ENCODE peak calls at places on chromosomes 12 and 14, in ten cellular contexts. O is ovary, F is bronchial epithelial cell, M is esophagus squamous epithelium, T is astrocyte of the spinal cord, W is endodermal cell, L is breast epithelium, C is body of pancreas, E is choroid plexus epithelial cell, K is cardiac fibroblast. G is an unnamed sample.

GRCh38 chr12:120721866-120722265 is 3.8 kb upstream of the ACADS start:
- DNase-seq in M (no peak), E (no peak), L (no peak), W (no peak), T (no peak), F (no peak), O (no peak), C (no peak), K (no peak), G (no peak)

GRCh38 chr12:68953536-68953935 is 20.6 kb upstream of the CPM start:
- DNase-seq in O (no peak), L (no peak), T (no peak), W (no peak), F (peak), K (no peak), M (no peak), E (no peak), C (no peak), G (no peak)

GRCh38 chr14:101030586-101030985 is 127.1 kb upstream of the RTL1 start:
- DNase-seq in C (peak), E (no peak), L (no peak), M (no peak), O (peak), T (no peak), F (no peak), K (no peak), W (no peak), G (no peak)

GRCh38 chr12:41942355-41942754 is 202.3 kb downstream of the GXYLT1 start:
- DNase-seq in M (no peak), L (no peak), E (no peak), W (no peak), F (no peak), T (no peak), C (no peak), K (no peak), O (no peak), G (no peak)

GRCh38 chr12:44462729-44463128 is 413.4 kb downstream of the NELL2 start:
- DNase-seq in M (no peak), W (no peak), L (no peak), F (no peak), O (no peak), K (no peak), E (no peak), C (no peak), T (no peak), G (no peak)

GRCh38 chr12:79546461-79547043 is 144.2 kb downstream of the PAWR start:
- DNase-seq in W (peak), E (peak), C (no peak), T (peak), L (no peak), F (no peak), O (no peak), M (no peak), K (no peak), G (no peak)

GRCh38 chr12:128843538-128843937 is 9.7 kb upstream of the GLT1D1 start:
- DNase-seq in T (no peak), F (no peak), C (no peak), O (no peak), K (no peak), L (no peak), E (no peak), M (no peak), W (no peak), G (no peak)

GRCh38 chr12:99985129-99985570 is 414 bp upstream of the ANKS1B start:
- DNase-seq in F (no peak), C (no peak), E (peak), L (no peak), M (no peak), W (no peak), T (peak), K (peak), O (no peak), G (no peak)

GRCh38 chr12:3752096-3752709 is 706 bp downstream of the CRACR2A start:
- DNase-seq in K (peak), T (peak), F (no peak), O (peak), L (no peak), C (peak), W (peak), M (no peak), E (peak), G (peak)

GRCh38 chr12:48631071-48631470 is 51.0 kb downstream of the KANSL2 start:
- DNase-seq in O (no peak), L (no peak), T (no peak), W (no peak), K (no peak), E (no peak), M (no peak), F (no peak), C (no peak), G (no peak)

GRCh38 chr12:6603095-6603567 is 4.0 kb downstream of the CHD4 start:
- DNase-seq in E (peak), L (no peak), F (no peak), W (peak), K (peak), T (peak), M (no peak), O (no peak), C (peak), G (peak)

GRCh38 chr12:77946541-77947021 is 115.9 kb downstream of the NAV3 start:
- DNase-seq in C (no peak), E (peak), W (no peak), M (no peak), T (no peak), L (no peak), F (peak), O (no peak), K (peak), G (no peak)

GRCh38 chr12:139585-139984 is 73.0 kb downstream of the IQSEC3 start:
- DNase-seq in K (no peak), C (no peak), M (no peak), T (no peak), W (peak), F (no peak), E (peak), L (no peak), O (no peak), G (no peak)

GRCh38 chr12:49332891-49333371 is 4.1 kb downstream of the C1QL4 start:
- DNase-seq in E (no peak), W (peak), F (no peak), C (no peak), L (no peak), T (no peak), K (no peak), O (no peak), M (no peak), G (peak)

GRCh38 chr12:44431647-44432352 is 444.3 kb downstream of the NELL2 start:
- DNase-seq in E (no peak), W (no peak), L (no peak), O (no peak), K (no peak), F (no peak), T (no peak), M (no peak), C (no peak), G (no peak)

GRCh38 chr12:20314325-20314724 is 54.0 kb upstream of the PDE3A start:
- DNase-seq in L (no peak), M (no peak), T (peak), F (no peak), E (peak), C (no peak), K (peak), O (no peak), W (no peak), G (peak)

GRCh38 chr12:15323530-15323929 is 1.2 kb downstream of the PTPRO start:
- DNase-seq in C (no peak), F (peak), O (no peak), M (no peak), K (no peak), L (no peak), E (no peak), T (no peak), W (no peak), G (peak)

GRCh38 chr14:103126088-103126872 is 3.0 kb downstream of the TNFAIP2 start:
- DNase-seq in L (no peak), F (no peak), E (no peak), C (no peak), T (no peak), K (no peak), O (peak), W (no peak), M (no peak), G (peak)

GRCh38 chr12:23204933-23205778 is 580.2 kb downstream of the ETNK1 start:
- DNase-seq in W (no peak), E (peak), K (peak), T (peak), C (peak), M (no peak), L (no peak), O (no peak), F (peak), G (no peak)

GRCh38 chr12:131164096-131164872 is 210.6 kb downstream of the ADGRD1 start:
- DNase-seq in C (no peak), O (no peak), M (no peak), F (no peak), E (no peak), T (no peak), W (peak), L (no peak), K (no peak), G (no peak)

GRCh38 chr14:103271189-103271588 is 62.8 kb upstream of the EIF5 start:
- DNase-seq in L (no peak), K (no peak), T (no peak), C (no peak), O (no peak), F (no peak), M (no peak), W (no peak), E (no peak), G (no peak)

GRCh38 chr12:21559855-21560569 is 33.9 kb downstream of the SPX start:
- DNase-seq in C (peak), K (peak), O (no peak), M (no peak), T (peak), L (no peak), W (no peak), F (peak), E (peak), G (peak)

GRCh38 chr12:30792648-30793499 is 38.1 kb upstream of the CAPRIN2 start:
- DNase-seq in L (no peak), M (no peak), W (peak), F (peak), C (peak), O (no peak), E (peak), T (peak), K (peak), G (peak)

GRCh38 chr14:52553671-52554575 is 1.3 kb downstream of the GPR137C start:
- DNase-seq in C (peak), T (peak), W (peak), K (peak), M (peak), F (peak), O (peak), E (peak), L (peak), G (peak)

GRCh38 chr12:111298583-111299436 is 70.1 kb downstream of the PHETA1 start:
- DNase-seq in M (no peak), W (peak), L (no peak), T (peak), F (peak), K (peak), E (peak), C (peak), O (peak), G (peak)

GRCh38 chr14:61536661-61537566 is 158.4 kb upstream of the HIF1A start:
- DNase-seq in O (no peak), T (no peak), C (no peak), L (no peak), K (no peak), W (no peak), E (no peak), F (no peak), M (no peak), G (no peak)

GRCh38 chr12:27936196-27936595 is 36.3 kb downstream of the PTHLH start:
- DNase-seq in W (no peak), F (peak), E (peak), O (no peak), M (no peak), K (peak), T (no peak), L (no peak), C (no peak), G (no peak)

GRCh38 chr12:71626768-71627167 is 36.9 kb downstream of the ZFC3H1 start:
- DNase-seq in M (no peak), O (no peak), T (peak), K (peak), L (no peak), F (peak), W (no peak), E (peak), C (no peak), G (no peak)

GRCh38 chr12:43501705-43502104 is 50.3 kb downstream of the ADAMTS20 start:
- DNase-seq in E (peak), O (no peak), T (peak), W (no peak), L (no peak), K (peak), F (peak), C (no peak), M (no peak), G (no peak)

GRCh38 chr12:40515041-40515825 is 177.0 kb upstream of the CNTN1 start:
- DNase-seq in T (peak), W (no peak), O (no peak), L (no peak), K (peak), E (no peak), C (no peak), F (peak), M (no peak), G (no peak)

GRCh38 chr12:15273896-15274295 is 48.4 kb upstream of the PTPRO start:
- DNase-seq in E (no peak), O (no peak), L (no peak), T (no peak), M (no peak), W (no peak), C (no peak), F (no peak), K (peak), G (no peak)

DNA sequence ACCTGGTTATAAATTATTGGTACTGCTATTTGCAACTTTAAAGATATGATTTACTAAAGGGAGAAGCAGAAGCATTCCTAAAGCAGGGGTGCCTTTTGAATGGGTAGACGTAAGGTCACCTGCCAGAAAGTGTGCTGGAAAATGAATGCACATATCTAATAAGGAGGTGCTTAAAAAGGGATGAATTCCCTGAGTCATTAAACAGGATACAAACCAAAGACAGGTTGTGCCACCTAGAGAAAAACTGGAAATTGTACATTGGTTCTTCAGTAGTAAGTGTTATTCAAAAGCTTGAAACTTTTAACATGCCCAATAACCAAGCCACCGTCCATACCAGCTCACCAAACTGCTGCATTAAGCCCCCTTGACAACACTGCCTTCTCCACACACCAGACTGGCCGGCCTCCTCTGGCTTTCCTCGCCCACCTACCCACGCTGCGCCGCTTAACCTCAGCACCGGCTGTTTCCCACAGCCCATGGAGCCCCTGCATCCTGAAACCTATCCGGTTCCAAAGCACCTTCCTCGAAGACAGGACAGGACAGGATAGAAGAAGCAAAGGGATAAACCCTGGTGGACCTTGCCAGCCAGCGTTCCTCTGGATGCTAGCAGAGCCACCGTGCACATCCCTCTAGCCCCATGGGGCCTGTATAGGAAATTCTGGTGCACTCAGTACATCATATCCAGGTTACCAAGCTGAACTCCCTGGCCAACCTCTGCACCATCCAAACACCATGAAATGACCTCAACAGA is 201.5 kb upstream of the CAND1 start:
- DNase-seq in W (peak), E (no peak), C (no peak), K (no peak), O (no peak), L (no peak), F (peak), T (no peak), M (no peak), G (no peak)
- H3K4me3 ChIP-seq in W (peak), E (no peak), C (no peak), K (no peak), O (no peak), L (peak), F (peak), T (no peak), M (peak), G (no peak)

GRCh38 chr12:91177380-91177779 is 5.2 kb downstream of the DCN start:
- DNase-seq in W (no peak), E (peak), M (no peak), F (no peak), T (peak), O (no peak), L (no peak), C (no peak), K (no peak), G (no peak)

GRCh38 chr12:91173139-91173538 is 9.5 kb downstream of the DCN start:
- DNase-seq in O (no peak), F (no peak), W (no peak), K (no peak), L (no peak), E (no peak), T (no peak), C (no peak), M (no peak), G (peak)

GRCh38 chr12:91172051-91172450 is 10.6 kb downstream of the DCN start:
- DNase-seq in K (peak), O (no peak), W (no peak), E (peak), T (no peak), M (no peak), C (no peak), L (no peak), F (no peak), G (no peak)

GRCh38 chr12:91171475-91171874 is 11.1 kb downstream of the DCN start:
- DNase-seq in L (no peak), O (no peak), F (no peak), T (no peak), K (no peak), E (no peak), M (no peak), W (no peak), C (no peak), G (no peak)
- H3K4me3 ChIP-seq in L (peak), O (no peak), F (no peak), T (no peak), K (no peak), E (no peak), M (no peak), W (no peak), C (no peak), G (no peak)

GRCh38 chr12:54368016-54368708 is 3.9 kb upstream of the GPR84 start:
- DNase-seq in C (no peak), M (no peak), K (no peak), O (no peak), L (no peak), T (no peak), F (no peak), W (no peak), E (no peak), G (no peak)

GRCh38 chr12:54363047-54363446 is 1.2 kb downstream of the GPR84 start:
- DNase-seq in W (peak), L (no peak), C (no peak), K (no peak), O (no peak), F (no peak), E (no peak), M (no peak), T (no peak), G (no peak)

GRCh38 chr12:54360717-54361456 is 3.4 kb downstream of the GPR84 start:
- DNase-seq in K (peak), T (peak), O (peak), W (peak), E (peak), M (no peak), C (peak), L (peak), F (peak), G (peak)

GRCh38 chr12:54363610-54364009 is 676 bp downstream of the GPR84 start:
- DNase-seq in K (no peak), W (no peak), F (no peak), E (no peak), T (no peak), M (no peak), C (no peak), O (no peak), L (no peak), G (no peak)

DNA sequence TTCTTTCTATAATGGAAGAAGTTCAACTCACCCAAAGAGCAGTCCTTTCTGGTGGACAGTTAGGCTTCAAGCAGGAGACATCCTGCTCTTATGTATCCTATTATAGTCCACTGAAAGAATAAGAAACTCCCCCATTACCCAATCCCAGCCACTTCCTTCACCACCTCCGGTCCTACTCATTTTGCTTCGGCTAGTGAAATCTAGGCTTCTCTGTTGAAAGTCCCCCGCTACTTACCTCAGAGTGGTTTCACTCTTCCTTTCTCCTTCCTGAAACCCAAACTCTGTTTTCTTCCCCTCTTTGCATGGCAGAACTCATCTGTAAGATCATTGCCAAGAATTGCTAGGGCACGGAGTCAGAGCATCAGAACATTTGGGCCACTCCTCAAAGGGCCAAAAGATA is at the start of gene GPR84:
- DNase-seq in O (no peak), E (peak), C (no peak), W (no peak), K (peak), M (no peak), F (no peak), L (no peak), T (no peak), G (no peak)
- H3K4me3 ChIP-seq in O (no peak), E (no peak), C (no peak), W (no peak), K (no peak), M (no peak), F (no peak), L (no peak), T (no peak), G (no peak)

GRCh38 chr12:66048218-66048842 is 82.2 kb downstream of the LLPH start:
- DNase-seq in O (no peak), M (no peak), T (no peak), C (no peak), W (no peak), L (no peak), E (no peak), F (no peak), K (no peak), G (no peak)
- H3K4me3 ChIP-seq in O (no peak), M (no peak), T (no peak), C (no peak), W (no peak), L (no peak), E (no peak), F (no peak), K (no peak), G (no peak)

G was measured in osteoblast.